ENCODE peak calls at places on chromosome 10, in nine cellular contexts. E, X, H, G, A, L, M, Y and D are unnamed samples.

GRCh38 chr10:98299341-98299740 is 31.3 kb upstream of the LOXL4 start:
- DNase-seq in M (no peak), H (no peak), X (peak), E (no peak), A (peak), Y (peak), G (no peak), L (no peak), D (peak)

GRCh38 chr10:86047588-86047987 is 319.0 kb downstream of the GRID1 start:
- DNase-seq in A (no peak), X (no peak), Y (no peak), M (no peak), H (no peak), E (no peak), L (no peak), G (no peak), D (no peak)

GRCh38 chr10:52779541-52780390 is 7.2 kb upstream of the MBL2 start:
- DNase-seq in G (no peak), X (peak), H (peak), E (peak), A (peak), M (no peak), L (peak), Y (peak), D (peak)

GRCh38 chr10:114420811-114421485 is 16.6 kb upstream of the AFAP1L2 start:
- DNase-seq in G (no peak), M (no peak), H (no peak), E (no peak), A (no peak), L (no peak), X (no peak), Y (no peak), D (no peak)

GRCh38 chr10:71911296-71911954 is 52.8 kb upstream of the CHST3 start:
- DNase-seq in M (no peak), L (no peak), A (peak), H (no peak), Y (no peak), E (no peak), G (no peak), X (no peak), D (no peak)

GRCh38 chr10:92470026-92470425 is 103.9 kb downstream of the IDE start:
- DNase-seq in G (no peak), X (no peak), A (no peak), M (no peak), L (no peak), Y (no peak), E (no peak), H (no peak), D (no peak)

GRCh38 chr10:74822583-74823089 is 3.8 kb upstream of the KAT6B start:
- DNase-seq in X (no peak), E (no peak), L (no peak), M (no peak), H (no peak), G (no peak), A (no peak), Y (no peak), D (no peak)

GRCh38 chr10:110138197-110138812 is 69.1 kb upstream of the MXI1 start:
- DNase-seq in A (no peak), E (no peak), Y (no peak), M (no peak), H (peak), G (no peak), X (peak), L (peak), D (no peak)

GRCh38 chr10:274866-275265 is 139.6 kb downstream of the ZMYND11 start:
- DNase-seq in M (no peak), G (no peak), X (no peak), E (no peak), A (peak), L (no peak), Y (no peak), H (no peak), D (no peak)

GRCh38 chr10:96560970-96561887 is 25.6 kb downstream of the TM9SF3 start:
- DNase-seq in H (no peak), M (no peak), G (no peak), Y (no peak), A (no peak), L (no peak), E (no peak), X (peak), D (no peak)

GRCh38 chr10:96448021-96448457 is 65.7 kb downstream of the TLL2 start:
- DNase-seq in A (no peak), G (no peak), H (no peak), Y (no peak), L (no peak), E (peak), M (no peak), X (no peak), D (no peak)

GRCh38 chr10:92699518-92700272 is 9.9 kb downstream of the HHEX start:
- DNase-seq in H (no peak), E (peak), G (no peak), X (peak), A (peak), Y (peak), M (no peak), L (no peak), D (peak)

GRCh38 chr10:86655173-86655540 is 810 bp downstream of the OPN4 start:
- DNase-seq in H (no peak), G (no peak), M (no peak), Y (no peak), L (no peak), A (peak), E (no peak), X (no peak), D (no peak)

GRCh38 chr10:96606946-96607345 is 20.1 kb upstream of the TM9SF3 start:
- DNase-seq in A (no peak), X (no peak), E (no peak), G (no peak), Y (no peak), L (no peak), M (no peak), H (no peak), D (no peak)

GRCh38 chr10:49654036-49654693 is 25.3 kb upstream of the C10orf53 start:
- DNase-seq in X (no peak), M (no peak), E (no peak), A (peak), Y (no peak), G (no peak), H (no peak), L (no peak), D (no peak)

GRCh38 chr10:13188593-13188992 is 27.2 kb downstream of the MCM10 start:
- DNase-seq in L (no peak), Y (no peak), G (no peak), E (no peak), M (no peak), A (no peak), H (no peak), X (no peak), D (no peak)

GRCh38 chr10:124259139-124259825 is 159.4 kb downstream of the OAT start:
- DNase-seq in A (peak), M (no peak), X (no peak), L (peak), Y (no peak), H (peak), G (no peak), E (no peak), D (no peak)

GRCh38 chr10:26311383-26311940 is 94.9 kb downstream of the GAD2 start:
- DNase-seq in X (peak), Y (peak), A (peak), E (no peak), M (no peak), H (peak), G (no peak), L (no peak), D (peak)

GRCh38 chr10:72736176-72736795 is 44.3 kb downstream of the MCU start:
- DNase-seq in G (no peak), A (no peak), L (peak), M (no peak), X (peak), E (no peak), Y (no peak), H (no peak), D (no peak)

GRCh38 chr10:112912441-112912911 is 37.6 kb upstream of the TCF7L2 start:
- DNase-seq in A (no peak), G (no peak), H (no peak), M (no peak), L (peak), E (no peak), X (no peak), Y (no peak), D (no peak)

GRCh38 chr10:124068929-124069328 is 24.5 kb downstream of the CHST15 start:
- DNase-seq in Y (no peak), G (no peak), E (no peak), M (no peak), H (no peak), X (no peak), L (no peak), A (no peak), D (no peak)

GRCh38 chr10:126617208-126617607 is 53.3 kb downstream of the C10orf90 start:
- DNase-seq in H (no peak), X (no peak), E (no peak), Y (no peak), M (no peak), G (no peak), A (no peak), L (no peak), D (no peak)

GRCh38 chr10:69477968-69478597 is 26.8 kb downstream of the TSPAN15 start:
- DNase-seq in Y (no peak), E (no peak), H (no peak), X (no peak), L (no peak), M (no peak), G (no peak), A (no peak), D (no peak)

GRCh38 chr10:128675405-128675804 is 549.2 kb upstream of the MKI67 start:
- DNase-seq in Y (no peak), L (no peak), M (no peak), E (no peak), X (no peak), G (no peak), H (no peak), A (peak), D (no peak)

GRCh38 chr10:95907454-95908253 is at the start of gene CC2D2B:
- DNase-seq in Y (peak), X (peak), H (peak), A (peak), L (peak), E (peak), G (peak), M (peak), D (peak)

GRCh38 chr10:79351332-79351731 is 4.1 kb downstream of the PPIF start:
- DNase-seq in M (peak), H (no peak), X (no peak), E (no peak), Y (no peak), L (no peak), G (no peak), A (no peak), D (no peak)

GRCh38 chr10:15472008-15472407 is 100.9 kb upstream of the FAM171A1 start:
- DNase-seq in X (no peak), L (no peak), Y (no peak), M (no peak), G (no peak), E (no peak), A (no peak), H (no peak), D (no peak)

GRCh38 chr10:91043173-91043910 is 122.5 kb upstream of the ANKRD1 start:
- DNase-seq in A (no peak), E (no peak), X (peak), Y (peak), M (no peak), G (no peak), H (peak), L (peak), D (no peak)

GRCh38 chr10:86785021-86785420 is 28.6 kb downstream of the BMPR1A start:
- DNase-seq in M (no peak), A (no peak), G (no peak), X (no peak), H (no peak), Y (no peak), L (no peak), E (no peak), D (no peak)

GRCh38 chr10:4981722-4982471 is 18.7 kb downstream of the AKR1C1 start:
- DNase-seq in L (peak), A (peak), H (peak), E (no peak), G (no peak), Y (peak), X (peak), M (no peak), D (peak)

GRCh38 chr10:132076578-132077081 is 10.9 kb downstream of the JAKMIP3 start:
- DNase-seq in H (no peak), X (no peak), Y (no peak), E (no peak), A (peak), M (no peak), L (no peak), G (no peak), D (no peak)

DNA sequence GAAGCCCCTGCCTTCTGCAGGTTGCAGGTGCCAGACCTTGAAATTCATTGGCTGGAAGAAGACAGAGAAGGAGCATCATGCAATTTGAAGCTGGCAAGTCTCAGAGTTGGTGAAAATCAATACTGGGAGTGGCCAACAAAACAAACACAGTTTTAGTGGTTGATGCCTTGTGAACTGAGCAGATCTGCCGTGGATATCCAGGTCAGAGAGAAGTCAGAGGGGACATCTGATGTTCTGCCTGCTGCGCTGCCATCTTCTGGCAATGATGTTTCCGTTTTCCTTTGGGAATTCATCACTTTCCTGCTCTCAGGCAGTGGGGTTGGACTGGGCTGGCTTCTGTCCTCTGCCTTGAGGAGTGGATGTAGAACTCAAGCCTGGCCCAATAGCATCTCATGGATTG is 132.0 kb downstream of the RPS24 start:
- DNase-seq in E (no peak), A (peak), M (no peak), H (no peak), Y (peak), L (peak), X (peak), G (no peak), D (peak)
- TF ChIP-seq CTCF in E (no peak), A (peak), M (no peak), H (no peak), Y (no peak), L (peak), X (peak), G (no peak), D (no peak)

GRCh38 chr10:30346615-30347014 is 2.5 kb downstream of the MTPAP start:
- DNase-seq in Y (no peak), G (no peak), E (no peak), M (no peak), H (no peak), X (no peak), A (no peak), L (no peak), D (no peak)

GRCh38 chr10:30352377-30352776 is 3.3 kb upstream of the MTPAP start:
- DNase-seq in E (no peak), G (no peak), H (no peak), L (no peak), Y (no peak), A (no peak), M (no peak), X (no peak), D (no peak)

GRCh38 chr10:30351502-30351901 is 2.4 kb upstream of the MTPAP start:
- DNase-seq in H (no peak), M (no peak), L (no peak), Y (no peak), A (no peak), X (no peak), G (no peak), E (no peak), D (no peak)

GRCh38 chr10:30348378-30348776 is 701 bp downstream of the MTPAP start:
- DNase-seq in A (no peak), M (no peak), H (peak), G (no peak), Y (no peak), X (no peak), E (no peak), L (no peak), D (no peak)

DNA sequence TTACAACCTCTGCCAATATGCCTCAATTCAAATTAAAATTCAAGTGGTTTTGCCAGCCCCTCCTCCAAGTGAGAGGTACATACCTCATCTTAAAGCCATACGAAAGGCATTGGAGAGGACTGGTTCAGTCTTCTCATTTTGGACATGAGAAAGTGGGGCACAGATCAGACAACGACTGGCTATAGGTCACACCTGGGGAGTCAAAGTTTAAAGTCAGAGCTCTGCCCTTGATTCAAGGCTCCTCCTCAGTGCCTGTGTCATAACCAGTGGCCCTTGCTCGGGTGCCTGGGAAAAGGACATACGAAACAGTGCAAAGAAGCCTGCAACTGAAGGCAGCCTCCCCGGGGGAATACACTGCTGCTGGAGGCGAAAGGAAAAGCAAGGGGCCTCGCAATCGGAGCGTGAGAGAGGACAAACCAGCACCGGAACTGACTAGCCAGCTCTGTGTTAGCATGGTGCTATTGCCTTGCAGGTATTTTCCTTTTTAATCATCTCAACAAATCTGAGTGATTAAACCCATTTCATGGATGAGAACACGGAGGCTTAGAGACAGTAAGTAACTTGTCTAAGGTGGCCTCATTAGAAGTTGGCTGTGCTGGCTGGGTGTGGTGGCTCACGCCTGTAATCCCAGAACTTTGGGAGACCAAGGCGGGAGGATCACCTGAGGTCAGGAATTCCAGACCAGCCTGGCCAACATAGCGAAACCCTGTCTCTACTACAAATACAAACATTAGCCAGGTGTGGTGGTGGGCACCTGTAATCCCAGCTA is 1.1 kb upstream of the MTPAP start:
- DNase-seq in M (no peak), Y (no peak), A (no peak), X (no peak), G (no peak), E (peak), L (no peak), H (no peak), D (no peak)
- TF ChIP-seq CTCF in M (no peak), Y (no peak), A (no peak), X (no peak), G (no peak), E (no peak), L (no peak), H (no peak), D (no peak)

GRCh38 chr10:48509974-48510692 is 94.7 kb downstream of the ARHGAP22 start:
- DNase-seq in H (peak), G (no peak), L (peak), Y (peak), X (no peak), M (no peak), A (peak), E (no peak), D (peak)
- TF ChIP-seq CTCF in H (peak), G (no peak), L (peak), Y (peak), X (peak), M (no peak), A (peak), E (peak), D (peak)

GRCh38 chr10:102121739-102122372 is 1.7 kb upstream of the LDB1 start:
- DNase-seq in L (no peak), Y (peak), X (peak), G (no peak), M (no peak), A (peak), H (no peak), E (no peak), D (peak)
- TF ChIP-seq CTCF in L (peak), Y (no peak), X (peak), G (peak), M (no peak), A (peak), H (no peak), E (no peak), D (no peak)

DNA sequence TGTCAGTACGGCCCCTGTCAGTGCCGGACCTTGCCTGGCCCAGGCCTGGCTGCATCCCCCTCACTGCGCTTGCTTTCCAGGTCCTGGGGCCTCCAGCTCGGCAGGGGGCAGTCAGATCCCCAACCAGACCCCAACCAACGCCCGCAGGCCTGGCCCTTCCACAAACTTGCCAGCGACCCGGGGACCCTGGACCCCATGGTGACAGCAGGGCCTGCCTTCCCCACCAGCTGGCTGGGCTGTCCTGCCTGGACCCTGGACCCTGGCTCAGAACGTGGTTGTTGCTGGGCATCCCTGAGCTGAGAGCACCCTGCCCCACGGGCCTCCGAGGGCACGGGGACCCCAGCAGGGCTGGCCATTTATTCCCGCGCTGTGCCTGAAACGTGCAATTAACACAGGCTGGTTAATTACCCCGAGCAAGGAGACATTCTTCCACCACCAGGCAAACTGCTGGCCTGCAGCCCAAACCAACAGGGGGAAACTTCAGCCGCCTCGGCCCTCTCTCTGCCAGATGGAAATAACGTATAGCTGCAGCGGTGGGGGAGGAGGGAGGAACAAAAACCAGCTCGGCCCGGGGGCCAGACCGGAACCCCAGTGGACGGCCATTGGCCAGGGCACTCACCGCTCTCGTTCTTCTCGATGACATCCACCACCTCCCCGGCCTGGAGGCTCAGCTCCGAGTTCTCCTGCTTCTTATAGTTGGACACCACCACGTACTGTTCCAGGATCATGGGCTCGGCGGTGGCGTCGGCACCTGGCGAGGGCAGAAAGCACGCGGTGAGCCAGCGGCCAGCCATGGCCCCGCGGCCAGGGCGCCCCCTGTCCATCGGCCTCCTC is 167.1 kb downstream of the NEURL1 start:
- DNase-seq in G (no peak), X (no peak), M (no peak), A (no peak), E (peak), L (peak), Y (no peak), H (no peak), D (no peak)
- TF ChIP-seq CTCF in G (no peak), X (no peak), M (no peak), A (no peak), E (no peak), L (peak), Y (no peak), H (no peak), D (no peak)

GRCh38 chr10:44858017-44858371 is 53.1 kb upstream of the TMEM72 start:
- DNase-seq in H (no peak), X (no peak), A (no peak), Y (no peak), L (no peak), E (no peak), G (no peak), M (no peak), D (no peak)
- TF ChIP-seq CTCF in H (peak), X (no peak), A (no peak), Y (no peak), L (no peak), E (no peak), G (peak), M (peak), D (no peak)